ENCODE peak calls at places on chromosome 6, in nine cellular contexts. D is left lung; Y is Caco-2; J is GM12878; X is lower leg skin; C is PC-3; I is CD8-positive, alpha-beta memory T cell; V is GM23248; F is heart left ventricle. N is an unnamed sample.

GRCh38 chr6:149320745-149321240 is 3.3 kb downstream of the TAB2 start:
- DNase-seq in D (no peak), Y (no peak), J (no peak), X (no peak), C (peak; percentile 8), I (no peak), V (peak; percentile 44), F (no peak), N (no peak)

GRCh38 chr6:36848658-36849441 is 9.6 kb upstream of the CPNE5 start:
- DNase-seq in D (peak; percentile 82), Y (peak; percentile 66), J (no peak), X (no peak), C (no peak), I (no peak), V (peak; percentile 22), F (peak; percentile 75), N (no peak)

GRCh38 chr6:7104752-7105151 is 3.0 kb upstream of the RREB1 start:
- DNase-seq in D (no peak), Y (no peak), J (no peak), X (no peak), C (no peak), I (no peak), V (no peak), F (no peak), N (no peak)

GRCh38 chr6:4322846-4323309 is 187.5 kb upstream of the ECI2 start:
- DNase-seq in D (no peak), Y (no peak), J (no peak), X (no peak), C (peak; percentile 29), I (no peak), V (peak; percentile 35), F (no peak), N (peak; percentile 34)

GRCh38 chr6:155185544-155185943 is 78.3 kb upstream of the CLDN20 start:
- DNase-seq in D (no peak), Y (peak; percentile 76), J (no peak), X (no peak), C (peak; percentile 69), I (no peak), V (peak; percentile 26), F (no peak), N (peak; percentile 65)

GRCh38 chr6:122220254-122220653 is 179.2 kb upstream of the HSF2 start:
- DNase-seq in D (no peak), Y (no peak), J (no peak), X (no peak), C (no peak), I (no peak), V (no peak), F (no peak), N (no peak)

GRCh38 chr6:130625825-130626500 is 201.2 kb upstream of the SMLR1 start:
- DNase-seq in D (no peak), Y (no peak), J (peak; percentile 53), X (no peak), C (peak; percentile 71), I (no peak), V (peak; percentile 85), F (no peak), N (peak; percentile 58)

GRCh38 chr6:160054271-160054670 is 67.3 kb upstream of the SLC22A1 start:
- DNase-seq in D (no peak), Y (no peak), J (no peak), X (no peak), C (no peak), I (no peak), V (no peak), F (no peak), N (no peak)

GRCh38 chr6:143039548-143039947 is 21.1 kb upstream of the AIG1 start:
- DNase-seq in D (no peak), Y (no peak), J (no peak), X (no peak), C (no peak), I (no peak), V (no peak), F (no peak), N (no peak)

GRCh38 chr6:35733633-35734032 is 3.2 kb upstream of the ARMC12 start:
- DNase-seq in D (no peak), Y (no peak), J (no peak), X (no peak), C (no peak), I (no peak), V (no peak), F (no peak), N (no peak)

GRCh38 chr6:13513606-13514502 is 26.5 kb upstream of the GFOD1 start:
- DNase-seq in D (no peak), Y (no peak), J (no peak), X (no peak), C (no peak), I (no peak), V (no peak), F (peak; percentile 3), N (no peak)

DNA sequence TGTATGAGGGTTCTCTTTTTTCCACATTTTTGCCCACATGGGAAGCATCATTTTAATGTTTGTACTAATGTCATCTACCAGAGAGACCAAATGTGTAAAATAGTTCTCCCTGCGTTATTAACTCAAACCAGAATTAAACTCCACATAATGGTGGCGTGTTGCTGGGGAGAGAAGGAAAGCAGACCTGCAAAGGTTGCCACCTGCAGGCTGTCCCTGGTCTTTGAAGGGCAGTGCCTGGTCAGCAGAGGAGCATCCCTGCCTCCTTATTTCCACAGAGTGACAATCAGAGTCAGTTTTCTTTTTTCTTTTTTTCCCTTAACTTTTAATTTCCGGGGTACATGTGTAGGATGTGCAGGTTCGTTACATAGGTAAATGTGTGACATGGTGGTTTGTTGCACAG is 214.5 kb downstream of the TBX18 start:
- DNase-seq in D (no peak), Y (no peak), J (no peak), X (no peak), C (peak; percentile 12), I (no peak), V (peak; percentile 10), F (no peak), N (no peak)
- H3K4me3 ChIP-seq in D (no peak overlapping the region), Y (no peak overlapping the region), J (no peak overlapping the region), X (no peak overlapping the region), C (no peak overlapping the region), I (no peak overlapping the region), V (no peak overlapping the region), F (no peak overlapping the region), N (no peak overlapping the region)

GRCh38 chr6:2633763-2634150 is 117.0 kb downstream of the MYLK4 start:
- DNase-seq in D (no peak), Y (no peak), J (no peak), X (no peak), C (no peak), I (no peak), V (no peak), F (no peak), N (no peak)
- H3K4me3 ChIP-seq in D (peak overlapping the region; percentile 54), Y (peak overlapping the region; percentile 45), J (no peak overlapping the region), X (peak overlapping the region; percentile 41), C (peak overlapping the region; percentile 57), I (no peak overlapping the region), V (peak overlapping the region; percentile 70), F (peak overlapping the region; percentile 59), N (no peak overlapping the region)

GRCh38 chr6:44043479-44044153 is 83.6 kb downstream of the MRPL14 start:
- DNase-seq in D (no peak), Y (no peak), J (no peak), X (no peak), C (no peak), I (no peak), V (no peak), F (no peak), N (no peak)

GRCh38 chr6:44040786-44041185 is 86.5 kb downstream of the MRPL14 start:
- DNase-seq in D (no peak), Y (no peak), J (no peak), X (peak; percentile 58), C (no peak), I (no peak), V (no peak), F (no peak), N (no peak)

GRCh38 chr6:44043036-44043478 is 84.2 kb downstream of the MRPL14 start:
- DNase-seq in D (no peak), Y (no peak), J (no peak), X (no peak), C (peak; percentile 90), I (no peak), V (peak; percentile 56), F (no peak), N (peak; percentile 51)

GRCh38 chr6:44041461-44042260 is 85.6 kb downstream of the MRPL14 start:
- DNase-seq in D (no peak), Y (peak; percentile 57), J (no peak), X (peak; percentile 75), C (peak; percentile 98), I (no peak), V (peak; percentile 98), F (no peak), N (peak; percentile 99)

GRCh38 chr6:44042261-44043035 is 84.8 kb downstream of the MRPL14 start:
- DNase-seq in D (no peak), Y (no peak), J (no peak), X (no peak), C (no peak), I (no peak), V (no peak), F (no peak), N (no peak)
- H3K4me3 ChIP-seq in D (no peak overlapping the region), Y (no peak overlapping the region), J (no peak overlapping the region), X (no peak overlapping the region), C (peak overlapping the region; percentile 15), I (no peak overlapping the region), V (no peak overlapping the region), F (no peak overlapping the region), N (no peak overlapping the region)

GRCh38 chr6:109447878-109448555 is 7.5 kb downstream of the SMPD2 start:
- DNase-seq in D (no peak), Y (no peak), J (no peak), X (no peak), C (no peak), I (no peak), V (no peak), F (no peak), N (no peak)

GRCh38 chr6:109449789-109450673 is 5.5 kb downstream of the MICAL1 start:
- DNase-seq in D (no peak), Y (no peak), J (no peak), X (no peak), C (no peak), I (peak; percentile 50), V (no peak), F (no peak), N (no peak)

GRCh38 chr6:109448615-109449014 is 7.0 kb downstream of the MICAL1 start:
- DNase-seq in D (no peak), Y (no peak), J (no peak), X (no peak), C (no peak), I (no peak), V (no peak), F (no peak), N (no peak)

GRCh38 chr6:109450801-109451200 is 4.8 kb downstream of the MICAL1 start:
- DNase-seq in D (no peak), Y (no peak), J (no peak), X (no peak), C (no peak), I (no peak), V (no peak), F (no peak), N (no peak)

DNA sequence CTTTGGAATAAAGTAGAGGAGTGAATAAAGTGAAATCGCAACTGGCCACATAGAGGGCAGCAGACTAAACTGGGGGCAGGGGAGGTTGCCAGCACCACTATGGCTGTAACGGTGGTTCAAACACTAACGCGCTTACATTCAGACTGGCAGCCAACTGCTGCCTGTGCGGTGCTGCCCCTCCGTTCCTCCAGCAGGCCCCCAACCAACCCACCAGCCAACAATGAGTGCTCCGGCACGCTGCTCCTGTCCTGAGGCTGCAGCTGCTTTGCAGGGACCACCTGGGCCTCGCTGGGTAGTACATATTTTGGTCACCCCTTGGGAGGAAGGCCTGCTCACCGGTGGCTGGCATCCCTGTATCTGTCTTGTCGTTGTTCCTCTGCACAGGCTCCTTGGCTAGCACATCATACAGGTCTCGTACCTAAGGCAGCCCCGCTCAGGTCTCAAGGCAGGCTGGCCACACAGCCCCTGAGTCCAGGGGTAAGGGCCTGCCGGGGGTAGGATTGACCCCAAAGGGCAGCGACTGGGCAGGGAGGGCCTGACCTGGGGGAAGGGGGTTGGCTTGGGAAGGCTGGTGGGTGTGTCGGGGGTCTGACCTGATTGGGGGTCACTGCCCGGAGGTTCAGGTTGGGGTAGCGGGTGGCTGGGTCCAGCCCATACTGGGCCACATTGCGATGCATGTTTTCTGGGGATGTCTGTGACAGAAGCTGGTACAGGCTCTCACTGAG is 6.3 kb downstream of the MICAL1 start:
- DNase-seq in D (no peak), Y (no peak), J (no peak), X (no peak), C (no peak), I (no peak), V (no peak), F (no peak), N (no peak)
- H3K4me3 ChIP-seq in D (no peak overlapping the region), Y (no peak overlapping the region), J (no peak overlapping the region), X (no peak overlapping the region), C (no peak overlapping the region), I (no peak overlapping the region), V (no peak overlapping the region), F (no peak overlapping the region), N (no peak overlapping the region)